ENCODE peak calls at places on chromosomes 11 and 22, in nine cellular contexts. C, D, Z, F, M, T, Q, A and O are unnamed samples.

GRCh38 chr11:48052183-48053040 is 72.1 kb downstream of the PTPRJ start:
- DNase-seq in A (peak), Q (no peak), M (no peak), F (no peak), Z (no peak), T (no peak), C (peak), D (peak), O (no peak)

GRCh38 chr22:49773531-49773930 is 54.1 kb downstream of the BRD1 start:
- DNase-seq in A (no peak), Z (no peak), M (no peak), D (no peak), F (no peak), T (no peak), C (no peak), Q (no peak), O (no peak)

GRCh38 chr22:31474743-31475142 is 14.9 kb downstream of the EIF4ENIF1 start:
- DNase-seq in C (peak), Q (no peak), T (no peak), A (no peak), D (no peak), Z (no peak), M (no peak), F (no peak), O (peak)

GRCh38 chr11:2919188-2919587 is 10.0 kb downstream of the PHLDA2 start:
- DNase-seq in Q (no peak), A (no peak), D (no peak), T (no peak), Z (no peak), C (no peak), M (no peak), F (no peak), O (no peak)

GRCh38 chr11:68127791-68128681 is 6.8 kb upstream of the CHKA start:
- DNase-seq in A (peak), C (peak), Q (peak), M (peak), T (no peak), D (peak), F (no peak), Z (peak), O (peak)

GRCh38 chr11:66411323-66411722 is 9.5 kb upstream of the NPAS4 start:
- DNase-seq in M (no peak), D (no peak), Z (no peak), F (no peak), Q (no peak), T (no peak), C (no peak), A (no peak), O (no peak)

GRCh38 chr22:42662114-42663021 is 13.2 kb upstream of the CYB5R3 start:
- DNase-seq in C (peak), A (peak), Q (peak), M (peak), Z (peak), F (peak), D (peak), T (peak), O (no peak)

GRCh38 chr11:57266157-57266556 is 29.1 kb upstream of the APLNR start:
- DNase-seq in D (no peak), C (no peak), F (no peak), Z (no peak), T (no peak), A (no peak), Q (no peak), M (no peak), O (no peak)

GRCh38 chr11:35951659-35952058 is 7.8 kb downstream of the LDLRAD3 start:
- DNase-seq in M (no peak), F (peak), A (no peak), T (no peak), D (no peak), Z (no peak), C (no peak), Q (no peak), O (no peak)

GRCh38 chr22:24474221-24474620 is 20.9 kb upstream of the UPB1 start:
- DNase-seq in F (peak), Z (peak), C (peak), D (peak), Q (peak), A (no peak), T (no peak), M (no peak), O (peak)

GRCh38 chr11:79173615-79174014 is 267.2 kb downstream of the TENM4 start:
- DNase-seq in M (no peak), Q (no peak), F (peak), Z (no peak), D (no peak), C (peak), T (no peak), A (no peak), O (peak)

GRCh38 chr11:130427049-130427388 is 1.4 kb downstream of the ADAMTS8 start:
- DNase-seq in A (no peak), D (no peak), Z (no peak), Q (no peak), M (no peak), T (no peak), F (no peak), C (no peak), O (no peak)

GRCh38 chr11:113894421-113894996 is 10.1 kb upstream of the HTR3B start:
- DNase-seq in T (no peak), Q (no peak), F (no peak), C (no peak), Z (no peak), A (no peak), D (no peak), M (no peak), O (no peak)

GRCh38 chr22:37483594-37484114 is 2.5 kb downstream of the MFNG start:
- DNase-seq in A (no peak), Z (no peak), D (no peak), Q (no peak), F (no peak), C (peak), T (no peak), M (no peak), O (no peak)

GRCh38 chr11:8807544-8808225 is 103.3 kb upstream of the AKIP1 start:
- DNase-seq in F (peak), Q (no peak), T (no peak), D (no peak), C (peak), M (no peak), Z (no peak), A (peak), O (peak)

GRCh38 chr22:46588279-46589140 is 31.7 kb upstream of the GRAMD4 start:
- DNase-seq in D (no peak), F (no peak), A (no peak), Q (peak), T (no peak), Z (no peak), M (no peak), C (no peak), O (no peak)

GRCh38 chr22:32862936-32863661 is 61.6 kb downstream of the TIMP3 start:
- DNase-seq in Q (no peak), T (no peak), M (no peak), F (no peak), C (peak), A (no peak), Z (no peak), D (no peak), O (no peak)

GRCh38 chr11:113289341-113290187 is 24.8 kb upstream of the TTC12 start:
- DNase-seq in M (peak), T (peak), Z (no peak), C (peak), A (peak), F (peak), D (peak), Q (peak), O (no peak)

GRCh38 chr11:2814751-2815150 is 70.8 kb downstream of the CDKN1C start:
- DNase-seq in A (no peak), Q (no peak), M (no peak), D (no peak), Z (no peak), T (no peak), F (no peak), C (no peak), O (no peak)